ENCODE peak calls at places on chromosome 20, in five cellular contexts. H is effector memory CD4-positive, alpha-beta T cell; U is hypothalamus; R is ACHN; Q is HCEC 1CT. G is an unnamed sample.

GRCh38 chr20:45098096-45098773 is 2.7 kb downstream of the KCNS1 start:
- DNase-seq in R (no peak), H (no peak), U (no peak), Q (no peak), G (no peak)

GRCh38 chr20:20317195-20318113 is 50.5 kb upstream of the INSM1 start:
- DNase-seq in U (no peak), Q (no peak), R (no peak), H (no peak), G (no peak)

GRCh38 chr20:43799150-43799711 is 72.4 kb upstream of the GTSF1L start:
- DNase-seq in H (no peak), R (no peak), Q (peak; percentile 67), U (no peak), G (no peak)

GRCh38 chr20:3744806-3745685 is 12.6 kb downstream of the HSPA12B start:
- DNase-seq in H (peak; percentile 73), R (no peak), U (no peak), Q (no peak), G (peak; percentile 86)

GRCh38 chr20:57061058-57061900 is 205.2 kb downstream of the BMP7 start:
- DNase-seq in U (no peak), R (peak; percentile 17), H (no peak), Q (no peak), G (peak; percentile 56)

GRCh38 chr20:50597406-50597969 is 87.3 kb downstream of the PTPN1 start:
- DNase-seq in Q (no peak), U (no peak), H (no peak), R (no peak), G (no peak)

GRCh38 chr20:54474866-54475265 is 527 bp upstream of the DOK5 start:
- DNase-seq in U (no peak), H (no peak), R (no peak), Q (no peak), G (no peak)

GRCh38 chr20:36835453-36836198 is 40.3 kb upstream of the TLDC2 start:
- DNase-seq in H (peak; percentile 65), Q (peak; percentile 95), U (peak; percentile 63), R (peak; percentile 91), G (peak; percentile 88)

GRCh38 chr20:59938221-59938620 is 1.9 kb downstream of the PPP1R3D start:
- DNase-seq in H (no peak), R (no peak), Q (peak; percentile 47), U (no peak), G (no peak)

GRCh38 chr20:13458860-13459451 is 179.8 kb downstream of the TASP1 start:
- DNase-seq in Q (peak; percentile 59), U (no peak), R (peak; percentile 34), H (no peak), G (peak; percentile 34)

GRCh38 chr20:45044084-45044573 is 56.8 kb downstream of the KCNS1 start:
- DNase-seq in Q (peak; percentile 75), U (no peak), H (no peak), R (peak; percentile 79), G (peak; percentile 52)

GRCh38 chr20:5788385-5788895 is 38.2 kb downstream of the SHLD1 start:
- DNase-seq in U (peak; percentile 17), Q (peak; percentile 85), H (peak; percentile 45), R (peak; percentile 83), G (peak; percentile 92)

G was measured in NCI-H345.